ENCODE peak calls at places on chromosomes 16 and 17, in ten cellular contexts. D is dorsolateral prefrontal cortex, G is adrenal gland, L is fibroblast of pulmonary artery, S is WERI-Rb-1, K is Peyer's patch, J is ovary, U is IMR-90, H is OCI-LY7, R is GM06990. O is an unnamed sample.
A peak's percentile ranks its signal among the peaks of the same experiment; 100 is the strongest.

GRCh38 chr17:74437702-74438101 is 5.8 kb downstream of the GPRC5C start:
- DNase-seq in D (no peak), G (no peak), L (peak; percentile 18), S (peak; percentile 57), K (no peak), J (no peak), U (no peak), H (peak; percentile 69), R (no peak), O (no peak)

GRCh38 chr17:80477647-80478478 is 1.5 kb upstream of the NPTX1 start:
- DNase-seq in D (peak; percentile 76), G (peak; percentile 60), L (peak; percentile 46), S (peak; percentile 94), K (no peak), J (peak; percentile 70), U (peak; percentile 59), H (no peak), R (no peak), O (no peak)

GRCh38 chr17:19905514-19905913 is 37.8 kb upstream of the ULK2 start:
- DNase-seq in D (no peak), G (no peak), L (no peak), S (no peak), K (no peak), J (no peak), U (no peak), H (no peak), R (no peak), O (no peak)

GRCh38 chr16:3013491-3013951 is 798 bp downstream of the CLDN9 start:
- DNase-seq in D (no peak), G (no peak), L (no peak), S (no peak), K (no peak), J (no peak), U (no peak), H (no peak), R (no peak), O (no peak)

GRCh38 chr16:1002399-1003161 is 21.0 kb downstream of the SOX8 start:
- DNase-seq in D (no peak), G (peak; percentile 88), L (peak; percentile 73), S (no peak), K (no peak), J (peak; percentile 38), U (peak; percentile 81), H (no peak), R (no peak), O (peak; percentile 59)

GRCh38 chr17:41367426-41368075 is 2.1 kb downstream of the KRT33B start:
- DNase-seq in D (no peak), G (no peak), L (peak; percentile 24), S (no peak), K (no peak), J (no peak), U (peak; percentile 69), H (no peak), R (no peak), O (no peak)

GRCh38 chr16:55014022-55014421 is 83.4 kb downstream of the IRX5 start:
- DNase-seq in D (no peak), G (no peak), L (no peak), S (no peak), K (no peak), J (no peak), U (no peak), H (no peak), R (no peak), O (no peak)

GRCh38 chr17:6327007-6327406 is 107.9 kb downstream of the AIPL1 start:
- DNase-seq in D (no peak), G (peak; percentile 18), L (no peak), S (no peak), K (no peak), J (no peak), U (no peak), H (peak; percentile 4), R (no peak), O (no peak)

GRCh38 chr17:37762669-37763068 is 17.8 kb upstream of the HNF1B start:
- DNase-seq in D (no peak), G (no peak), L (no peak), S (no peak), K (no peak), J (no peak), U (peak; percentile 37), H (no peak), R (no peak), O (no peak)

GRCh38 chr17:179066-179432 is 2.4 kb downstream of the DOC2B start:
- DNase-seq in D (no peak), G (no peak), L (no peak), S (peak; percentile 47), K (no peak), J (no peak), U (no peak), H (no peak), R (no peak), O (no peak)

GRCh38 chr17:181213-182163 is at the start of gene DOC2B:
- DNase-seq in D (peak; percentile 49), G (peak; percentile 72), L (peak; percentile 16), S (peak; percentile 64), K (no peak), J (peak; percentile 66), U (peak; percentile 27), H (no peak), R (no peak), O (no peak)

GRCh38 chr17:182164-182751 is 808 bp upstream of the DOC2B start:
- DNase-seq in D (no peak), G (no peak), L (no peak), S (peak; percentile 87), K (no peak), J (no peak), U (no peak), H (no peak), R (no peak), O (no peak)

GRCh38 chr17:179721-180379 is 1.6 kb downstream of the DOC2B start:
- DNase-seq in D (no peak), G (no peak), L (no peak), S (peak; percentile 21), K (no peak), J (no peak), U (no peak), H (no peak), R (no peak), O (no peak)

DNA sequence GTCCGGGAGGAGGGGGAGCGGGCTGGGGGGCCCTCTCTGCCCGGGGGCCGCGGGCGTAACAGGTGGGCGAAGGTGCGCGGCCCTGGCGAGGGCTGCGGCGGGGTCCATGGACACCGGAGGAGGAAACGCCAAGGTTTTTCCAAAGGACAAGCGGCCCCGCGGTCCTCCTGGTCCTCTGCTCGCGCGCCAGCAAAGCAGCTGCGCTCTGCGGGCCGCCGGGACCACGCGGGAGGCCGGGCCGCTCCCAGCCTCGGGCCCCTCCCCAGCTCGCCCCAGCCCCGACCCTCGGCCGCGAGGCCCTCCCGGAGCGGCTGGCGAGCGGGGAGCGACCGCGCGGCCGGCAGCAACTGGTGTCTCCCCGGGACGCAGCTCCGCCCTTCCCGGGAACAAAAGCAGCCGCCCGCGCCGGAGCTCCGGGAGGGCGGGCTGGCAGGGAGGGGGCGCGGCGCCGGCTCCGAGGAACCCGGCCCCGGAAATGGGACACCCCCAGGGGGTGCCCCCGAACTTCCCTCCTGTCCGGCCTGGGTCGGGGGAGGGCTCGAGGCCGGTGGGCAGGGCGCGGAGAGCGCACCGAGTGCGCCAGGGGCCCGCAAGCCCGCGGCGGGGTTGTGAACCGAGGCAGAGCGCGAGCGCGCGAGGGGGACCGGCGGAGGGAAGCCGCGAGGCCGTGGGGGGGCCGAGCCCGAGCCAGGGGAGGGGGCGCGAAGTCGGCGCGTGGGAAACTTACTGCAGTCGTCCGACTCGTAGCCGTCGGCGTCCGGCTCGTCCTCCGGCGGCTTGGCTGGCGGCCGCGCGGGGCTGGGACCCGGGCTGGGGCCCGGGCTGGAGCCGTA is 854 bp downstream of the DOC2B start:
- DNase-seq in D (no peak), G (no peak), L (no peak), S (peak; percentile 20), K (no peak), J (no peak), U (no peak), H (no peak), R (no peak), O (no peak)
- H3K4me3 ChIP-seq in D (peak overlapping the region; percentile 59), G (no peak overlapping the region), L (no peak overlapping the region), S (peak overlapping the region; percentile 58), K (peak overlapping the region; percentile 24), J (peak overlapping the region; percentile 17), U (no peak overlapping the region), H (no peak overlapping the region), R (no peak overlapping the region), O (no peak overlapping the region)

DNA sequence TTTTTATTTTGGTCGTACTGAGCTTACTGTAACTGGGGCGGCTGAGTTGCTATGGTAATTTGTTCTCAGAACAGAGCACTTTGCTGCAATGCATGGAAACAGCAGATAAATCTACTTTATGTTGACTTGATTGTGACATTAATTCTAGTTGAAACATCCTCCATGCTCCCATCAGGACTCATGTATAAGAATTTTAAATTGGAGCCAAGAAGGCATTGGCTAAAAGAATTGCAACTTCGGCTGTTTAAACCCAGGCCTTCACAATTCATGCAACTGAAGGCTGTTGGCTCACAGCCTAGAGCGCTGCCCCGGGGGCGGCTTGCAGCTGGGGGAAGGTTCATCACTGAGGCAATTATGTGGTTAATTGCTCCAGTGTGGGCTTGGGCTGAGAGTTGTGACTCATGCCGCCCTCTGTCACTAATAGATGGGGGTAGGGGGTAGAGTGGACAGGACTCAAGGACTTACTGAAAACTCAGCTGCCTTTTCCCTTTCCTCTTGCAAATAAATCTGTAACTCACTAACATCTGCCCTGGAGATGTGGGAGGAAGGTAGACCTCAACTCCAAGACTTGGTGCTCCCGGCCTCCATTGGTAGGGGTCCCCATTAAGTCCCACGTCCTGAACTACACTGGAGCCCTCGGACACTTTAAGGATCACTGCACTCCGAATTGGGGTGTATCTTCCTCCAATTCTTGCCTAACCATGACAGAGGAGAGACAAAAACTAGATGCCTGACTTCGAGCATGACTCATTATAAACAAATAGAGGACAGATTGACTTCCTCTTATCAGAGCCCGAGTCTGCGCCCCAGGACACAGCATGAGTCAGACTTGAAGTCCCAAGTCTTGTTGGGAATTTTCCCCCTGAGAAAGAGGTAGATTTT is 37.5 kb downstream of the ERCC4 start:
- DNase-seq in D (peak; percentile 49), G (peak; percentile 70), L (peak; percentile 87), S (no peak), K (peak; percentile 62), J (peak; percentile 71), U (peak; percentile 95), H (no peak), R (peak; percentile 61), O (peak; percentile 88)
- TF ChIP-seq CTCF in D (no peak), G (no peak), L (no peak), S (no peak), K (no peak), J (no peak), U (no peak), H (no peak), R (no peak), O (no peak)

GRCh38 chr17:79174193-79174765 is 99.7 kb downstream of the ENGASE start:
- DNase-seq in D (no peak), G (no peak), L (no peak), S (no peak), K (no peak), J (no peak), U (no peak), H (no peak), R (no peak), O (no peak)
- H3K4me3 ChIP-seq in D (no peak overlapping the region), G (no peak overlapping the region), L (no peak overlapping the region), S (no peak overlapping the region), K (no peak overlapping the region), J (no peak overlapping the region), U (no peak overlapping the region), H (no peak overlapping the region), R (no peak overlapping the region), O (no peak overlapping the region)

GRCh38 chr16:73190688-73191087 is 142.8 kb upstream of the ZFHX3 start:
- DNase-seq in D (no peak), G (no peak), L (no peak), S (peak; percentile 26), K (no peak), J (no peak), U (no peak), H (no peak), R (no peak), O (no peak)
- TF ChIP-seq CTCF in D (no peak), G (no peak), L (no peak), S (no peak), K (no peak), J (no peak), U (no peak), H (no peak), R (no peak), O (no peak)

O was measured in astrocyte of the cerebellum.